ENCODE peak calls at places on chromosomes 2 and 18, in four cellular contexts. Z is NCI-H510A treated with DMSO at 0.1 percent for 48 hours, V is NCI-H1417, R is HuH-7.5. L is an unnamed sample.

GRCh38 chr18:46416706-46417638 is 240.0 kb downstream of the LOXHD1 start:
- DNase-seq in Z (peak), V (peak), R (no peak), L (no peak)

GRCh38 chr2:199602896-199603482 is 145.2 kb upstream of the SATB2 start:
- DNase-seq in Z (no peak), V (peak), R (no peak), L (no peak)

GRCh38 chr2:222693837-222694236 is 22.4 kb downstream of the MOGAT1 start:
- DNase-seq in Z (peak), V (peak), R (no peak), L (no peak)

GRCh38 chr2:128442053-128442751 is 123.5 kb upstream of the HS6ST1 start:
- DNase-seq in Z (peak), V (peak), R (no peak), L (no peak)

GRCh38 chr2:178756843-178757242 is 50.4 kb downstream of the TTN start:
- DNase-seq in Z (no peak), V (no peak), R (no peak), L (no peak)

GRCh38 chr2:15189236-15189635 is 371.9 kb downstream of the NBAS start:
- DNase-seq in Z (no peak), V (no peak), R (no peak), L (no peak)

GRCh38 chr2:88281302-88282217 is 111.4 kb downstream of the THNSL2 start:
- DNase-seq in Z (no peak), V (no peak), R (no peak), L (no peak)

GRCh38 chr2:98541906-98542305 is 66.4 kb downstream of the COA5 start:
- DNase-seq in Z (no peak), V (no peak), R (no peak), L (no peak)

GRCh38 chr18:896315-896714 is 8.4 kb upstream of the ADCYAP1 start:
- DNase-seq in Z (no peak), V (no peak), R (no peak), L (no peak)

GRCh38 chr2:27225526-27225925 is 8.4 kb downstream of the CAD start:
- DNase-seq in Z (no peak), V (no peak), R (no peak), L (no peak)

GRCh38 chr18:35634376-35634775 is 52.8 kb downstream of the GALNT1 start:
- DNase-seq in Z (no peak), V (no peak), R (no peak), L (no peak)

GRCh38 chr18:31041346-31042067 is 1.0 kb downstream of the DSC3 start:
- DNase-seq in Z (no peak), V (peak), R (no peak), L (no peak)

GRCh38 chr2:133080822-133081221 is 410.8 kb upstream of the LYPD1 start:
- DNase-seq in Z (no peak), V (no peak), R (no peak), L (no peak)

GRCh38 chr2:145356046-145356445 is 836.1 kb upstream of the ZEB2 start:
- DNase-seq in Z (no peak), V (no peak), R (no peak), L (no peak)

GRCh38 chr2:160491922-160492371 is 1.7 kb downstream of the RBMS1 start:
- DNase-seq in Z (no peak), V (no peak), R (no peak), L (no peak)

GRCh38 chr18:58692420-58693185 is 21.3 kb downstream of the MALT1 start:
- DNase-seq in Z (no peak), V (no peak), R (no peak), L (no peak)

GRCh38 chr18:596288-596881 is 403 bp upstream of the CLUL1 start:
- DNase-seq in Z (no peak), V (peak), R (peak), L (no peak)

GRCh38 chr18:23662309-23663263 is at the start of gene ANKRD29:
- DNase-seq in Z (no peak), V (peak), R (peak), L (no peak)

GRCh38 chr2:240170354-240170735 is 29.9 kb upstream of the OTOS start:
- DNase-seq in Z (no peak), V (peak), R (no peak), L (no peak)

GRCh38 chr18:51020536-51020935 is 9.5 kb upstream of the SMAD4 start:
- DNase-seq in Z (peak), V (peak), R (no peak), L (no peak)

GRCh38 chr2:37790462-37790861 is 119.0 kb upstream of the CDC42EP3 start:
- DNase-seq in Z (no peak), V (no peak), R (no peak), L (no peak)

L was measured in substantia nigra.